ENCODE peak calls at places on chromosome 10, in ten cellular contexts. G is left colon, R is head of caudate nucleus, A is GM18507, E is BJ, V is lung microvascular endothelial cell, I is left ventricle myocardium inferior, L is RWPE1, F is astrocyte of the cerebellum, C is Ammon's horn. J is an unnamed sample.

GRCh38 chr10:100004805-100005510 is 4.8 kb downstream of the DNMBP start:
- DNase-seq in G (no peak), R (no peak), A (no peak), E (no peak), V (peak), I (no peak), L (no peak), F (no peak), C (no peak), J (no peak)

GRCh38 chr10:18100664-18101063 is 39.6 kb upstream of the CACNB2 start:
- DNase-seq in G (no peak), R (no peak), A (no peak), E (no peak), V (no peak), I (no peak), L (no peak), F (no peak), C (no peak), J (no peak)

GRCh38 chr10:9339702-9340101 is 1285.2 kb downstream of the GATA3 start:
- DNase-seq in G (no peak), R (no peak), A (no peak), E (no peak), V (no peak), I (no peak), L (no peak), F (no peak), C (no peak), J (no peak)

GRCh38 chr10:15333909-15334649 is 37.0 kb downstream of the FAM171A1 start:
- DNase-seq in G (no peak), R (no peak), A (no peak), E (no peak), V (no peak), I (no peak), L (no peak), F (peak), C (no peak), J (no peak)

GRCh38 chr10:68537796-68538195 is 10.5 kb upstream of the SLC25A16 start:
- DNase-seq in G (no peak), R (no peak), A (no peak), E (no peak), V (no peak), I (no peak), L (no peak), F (no peak), C (no peak), J (no peak)

GRCh38 chr10:132418520-132419416 is 21.8 kb downstream of the PWWP2B start:
- DNase-seq in G (peak), R (no peak), A (no peak), E (no peak), V (no peak), I (no peak), L (peak), F (no peak), C (no peak), J (no peak)

GRCh38 chr10:116115797-116116196 is 157.2 kb downstream of the GFRA1 start:
- DNase-seq in G (no peak), R (no peak), A (no peak), E (no peak), V (no peak), I (no peak), L (no peak), F (no peak), C (no peak), J (no peak)

GRCh38 chr10:98301664-98302319 is 33.8 kb upstream of the LOXL4 start:
- DNase-seq in G (no peak), R (no peak), A (no peak), E (no peak), V (no peak), I (no peak), L (no peak), F (no peak), C (no peak), J (no peak)

GRCh38 chr10:59470570-59470969 is 108.2 kb upstream of the FAM13C start:
- DNase-seq in G (no peak), R (no peak), A (no peak), E (no peak), V (no peak), I (no peak), L (no peak), F (no peak), C (no peak), J (no peak)

GRCh38 chr10:58817499-58817898 is 304.8 kb downstream of the BICC1 start:
- DNase-seq in G (no peak), R (no peak), A (no peak), E (no peak), V (no peak), I (no peak), L (no peak), F (no peak), C (no peak), J (no peak)

GRCh38 chr10:18439601-18440000 is 211.8 kb downstream of the NSUN6 start:
- DNase-seq in G (no peak), R (no peak), A (no peak), E (no peak), V (no peak), I (no peak), L (no peak), F (no peak), C (no peak), J (no peak)